ENCODE peak calls at places on chromosome 16, in ten cellular contexts. P, R, K, D, E, O, B, T, L and Y are unnamed samples.
A peak's percentile ranks its signal among the peaks of the same experiment; 100 is the strongest.

GRCh38 chr16:87604572-87605135 is 2.3 kb downstream of the JPH3 start:
- DNase-seq in K (no peak), E (no peak), R (no peak), O (no peak), D (no peak), L (no peak), T (no peak), B (no peak), P (no peak), Y (peak; percentile 33)

GRCh38 chr16:72560617-72561016 is 388.7 kb upstream of the PMFBP1 start:
- DNase-seq in R (no peak), K (no peak), P (no peak), E (no peak), L (no peak), B (no peak), O (no peak), T (no peak), D (no peak), Y (no peak)

GRCh38 chr16:55491691-55492090 is 12.7 kb downstream of the MMP2 start:
- DNase-seq in R (no peak), O (peak; percentile 38), K (no peak), B (no peak), E (no peak), L (no peak), D (no peak), P (no peak), T (no peak), Y (no peak)

GRCh38 chr16:85735225-85735722 is 15.6 kb downstream of the C16orf74 start:
- DNase-seq in D (no peak), B (peak; percentile 89), K (no peak), P (no peak), R (peak; percentile 82), L (no peak), E (no peak), O (no peak), T (peak; percentile 45), Y (no peak)

GRCh38 chr16:59907671-59908070 is 1173.6 kb upstream of the GOT2 start:
- DNase-seq in B (no peak), P (no peak), K (no peak), O (no peak), T (no peak), R (no peak), E (no peak), D (no peak), L (no peak), Y (no peak)

GRCh38 chr16:11361751-11362742 is 16.8 kb downstream of the RMI2 start:
- DNase-seq in O (no peak), E (no peak), P (no peak), D (no peak), T (peak; percentile 17), B (peak; percentile 75), L (no peak), K (peak; percentile 24), R (peak; percentile 43), Y (no peak)

GRCh38 chr16:27960619-27961295 is 102.8 kb downstream of the GSG1L start:
- DNase-seq in T (no peak), L (no peak), E (no peak), P (no peak), O (no peak), R (no peak), D (no peak), K (no peak), B (no peak), Y (no peak)

GRCh38 chr16:64094170-64094960 is 1027.5 kb downstream of the CDH11 start:
- DNase-seq in K (no peak), B (no peak), D (no peak), E (no peak), R (no peak), P (no peak), T (no peak), O (no peak), L (no peak), Y (no peak)

GRCh38 chr16:2497116-2497630 is 16.6 kb upstream of the ATP6V0C start:
- DNase-seq in P (peak; percentile 89), L (peak; percentile 62), R (no peak), E (peak; percentile 90), O (no peak), T (no peak), K (no peak), D (no peak), B (peak; percentile 72), Y (peak; percentile 61)

GRCh38 chr16:83968483-83968865 is 430 bp downstream of the NECAB2 start:
- DNase-seq in T (no peak), D (no peak), P (peak; percentile 18), L (no peak), K (no peak), B (no peak), O (no peak), E (no peak), R (no peak), Y (peak; percentile 48)

GRCh38 chr16:83969771-83970429 is 1.9 kb downstream of the NECAB2 start:
- DNase-seq in D (no peak), B (no peak), P (no peak), R (no peak), T (no peak), O (no peak), E (peak; percentile 62), L (no peak), K (no peak), Y (no peak)

GRCh38 chr16:83968891-83969672 is 1.0 kb downstream of the NECAB2 start:
- DNase-seq in D (no peak), T (no peak), R (no peak), B (no peak), O (no peak), L (no peak), E (peak; percentile 63), P (no peak), K (no peak), Y (no peak)

GRCh38 chr16:83971165-83972130 is 3.4 kb downstream of the NECAB2 start:
- DNase-seq in P (no peak), K (no peak), L (no peak), D (no peak), E (peak; percentile 54), R (no peak), O (no peak), B (no peak), T (no peak), Y (no peak)

GRCh38 chr16:83970430-83970815 is 2.4 kb downstream of the NECAB2 start:
- DNase-seq in K (no peak), R (no peak), T (no peak), P (no peak), D (no peak), O (no peak), L (no peak), B (no peak), E (no peak), Y (no peak)
- TF ChIP-seq CTCF in K (no peak), R (no peak), T (no peak), P (no peak), D (no peak), O (no peak), L (no peak), B (no peak), E (no peak), Y (no peak)

DNA sequence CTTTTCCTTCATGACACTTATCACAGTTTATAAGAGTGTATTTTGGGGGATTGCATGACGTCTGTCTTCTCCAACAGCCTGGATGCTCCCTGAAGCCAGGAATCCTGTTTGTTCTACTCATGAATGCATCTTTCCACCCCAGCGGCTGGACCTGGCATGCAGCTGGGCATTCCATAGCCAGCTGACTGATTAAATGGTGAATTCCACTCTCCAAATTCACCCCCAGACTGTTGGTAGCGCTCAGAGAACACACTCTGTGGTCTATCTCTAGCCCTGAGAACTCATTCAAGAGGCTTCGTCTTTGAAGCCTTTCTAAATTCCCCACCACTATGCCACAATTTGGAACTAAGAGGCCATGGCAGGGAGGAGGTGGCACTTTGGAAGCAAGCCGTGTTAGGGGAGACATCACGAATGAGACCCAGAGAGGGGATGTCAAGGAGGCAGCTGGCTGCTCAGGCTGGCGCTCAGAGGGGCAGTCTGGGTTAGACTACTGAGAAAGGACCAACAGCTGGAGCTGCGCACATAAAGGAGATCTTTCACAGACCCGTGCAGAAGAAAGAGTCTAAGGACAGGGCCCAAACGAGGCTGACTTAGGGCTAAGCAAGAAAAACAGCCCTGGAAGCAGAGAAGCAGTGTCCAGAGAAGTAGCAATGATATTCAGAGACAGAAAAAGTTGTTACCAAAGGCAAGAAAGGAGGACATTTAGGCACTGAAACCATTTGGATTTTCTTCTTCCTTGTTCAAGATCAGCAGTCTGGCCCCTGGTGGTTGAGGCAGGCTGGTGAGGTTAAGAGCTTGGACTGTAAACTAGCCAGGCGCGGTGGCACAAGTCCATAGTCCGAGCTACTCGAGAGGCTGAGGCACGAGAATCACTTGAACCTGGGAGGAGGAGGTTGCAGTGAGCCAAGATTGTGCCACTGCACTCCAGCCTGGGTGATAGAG is 42.4 kb upstream of the ZNF629 start:
- DNase-seq in R (no peak), L (peak; percentile 20), B (no peak), P (peak; percentile 22), K (no peak), D (no peak), T (no peak), O (no peak), E (no peak), Y (no peak)
- TF ChIP-seq CTCF in R (no peak), L (no peak), B (no peak), P (peak; percentile 18), K (no peak), D (no peak), T (no peak), O (no peak), E (no peak), Y (no peak)

GRCh38 chr16:53417011-53417410 is 17.3 kb upstream of the RBL2 start:
- DNase-seq in E (no peak), B (no peak), T (no peak), D (no peak), K (no peak), P (no peak), R (no peak), O (no peak), L (no peak), Y (no peak)

GRCh38 chr16:53417976-53418375 is 16.3 kb upstream of the RBL2 start:
- DNase-seq in P (no peak), R (no peak), O (no peak), L (no peak), B (no peak), E (no peak), D (no peak), T (no peak), K (no peak), Y (no peak)

GRCh38 chr16:53413864-53414263 is 20.4 kb upstream of the RBL2 start:
- DNase-seq in P (no peak), L (no peak), O (no peak), T (no peak), R (no peak), B (no peak), E (peak; percentile 14), K (no peak), D (no peak), Y (no peak)

GRCh38 chr16:53414381-53414780 is 19.9 kb upstream of the RBL2 start:
- DNase-seq in K (no peak), E (no peak), L (no peak), P (no peak), R (no peak), B (no peak), O (no peak), D (no peak), T (no peak), Y (no peak)

GRCh38 chr16:53415504-53415903 is 18.8 kb upstream of the RBL2 start:
- DNase-seq in R (no peak), E (no peak), T (no peak), D (no peak), O (no peak), B (no peak), K (peak; percentile 9), L (peak; percentile 13), P (peak; percentile 23), Y (no peak)
- TF ChIP-seq CTCF in R (peak; percentile 18), E (no peak), T (no peak), D (no peak), O (no peak), B (no peak), K (no peak), L (no peak), P (peak; percentile 21), Y (no peak)

GRCh38 chr16:30893744-30894539 is at the start of gene BCL7C:
- DNase-seq in P (peak; percentile 95), D (peak; percentile 94), T (peak; percentile 74), K (peak; percentile 97), B (peak; percentile 98), R (peak; percentile 93), L (peak; percentile 95), O (peak; percentile 91), E (peak; percentile 97), Y (peak; percentile 93)
- TF ChIP-seq CTCF in P (peak; percentile 59), D (peak; percentile 45), T (no peak), K (no peak), B (peak; percentile 66), R (peak; percentile 69), L (peak; percentile 29), O (peak; percentile 77), E (peak; percentile 21), Y (no peak)